ENCODE peak calls at places on chromosomes 1 and 21, in five cellular contexts. A, Q, H, F and G are unnamed samples.

GRCh38 chr1:188058801-188059200 is 1230.1 kb downstream of the PLA2G4A start:
- DNase-seq in A (no peak), F (no peak), H (no peak), Q (no peak), G (no peak)

GRCh38 chr21:46500224-46500861 is 41.7 kb downstream of the DIP2A start:
- DNase-seq in H (peak), A (no peak), F (peak), Q (no peak), G (no peak)

GRCh38 chr1:61227857-61228557 is 145.6 kb downstream of the NFIA start:
- DNase-seq in F (no peak), Q (no peak), A (no peak), H (no peak), G (no peak)

GRCh38 chr1:44720281-44720680 is 10.7 kb downstream of the RNU5D-1 start:
- DNase-seq in H (no peak), Q (no peak), A (no peak), F (no peak), G (no peak)

GRCh38 chr1:205442051-205442721 is 13.7 kb downstream of the BLACAT1 start:
- DNase-seq in Q (no peak), A (no peak), F (no peak), H (no peak), G (no peak)

GRCh38 chr1:215114154-215114933 is 31.8 kb downstream of the KCNK2 start:
- DNase-seq in F (peak), A (no peak), H (no peak), Q (peak), G (peak)

GRCh38 chr1:229003233-229004031 is 267.5 kb upstream of the RAB4A start:
- DNase-seq in F (no peak), H (no peak), Q (no peak), A (no peak), G (no peak)

GRCh38 chr1:37575692-37576091 is 19.0 kb downstream of the DNALI1 start:
- DNase-seq in F (peak), H (no peak), A (no peak), Q (peak), G (no peak)

GRCh38 chr1:28891256-28891655 is 23.1 kb upstream of the EPB41 start:
- DNase-seq in A (no peak), H (no peak), F (no peak), Q (no peak), G (no peak)

GRCh38 chr1:961132-961652 is 808 bp downstream of the KLHL17 start:
- DNase-seq in A (no peak), H (no peak), Q (no peak), F (no peak), G (no peak)

GRCh38 chr1:31924839-31925238 is 13.3 kb downstream of the PTP4A2 start:
- DNase-seq in Q (no peak), H (no peak), F (no peak), A (no peak), G (no peak)

GRCh38 chr1:160864173-160864572 is 1.5 kb upstream of the CD244 start:
- DNase-seq in A (no peak), H (no peak), F (no peak), Q (no peak), G (no peak)

GRCh38 chr1:31954607-31955283 is 16.6 kb upstream of the PTP4A2 start:
- DNase-seq in H (peak), F (peak), Q (peak), A (peak), G (peak)

GRCh38 chr1:97190326-97190725 is 468.7 kb downstream of the PTBP2 start:
- DNase-seq in F (peak), H (no peak), Q (peak), A (no peak), G (no peak)

GRCh38 chr1:193185861-193186714 is at the start of gene B3GALT2:
- DNase-seq in F (peak), A (peak), Q (no peak), H (no peak), G (no peak)

DNA sequence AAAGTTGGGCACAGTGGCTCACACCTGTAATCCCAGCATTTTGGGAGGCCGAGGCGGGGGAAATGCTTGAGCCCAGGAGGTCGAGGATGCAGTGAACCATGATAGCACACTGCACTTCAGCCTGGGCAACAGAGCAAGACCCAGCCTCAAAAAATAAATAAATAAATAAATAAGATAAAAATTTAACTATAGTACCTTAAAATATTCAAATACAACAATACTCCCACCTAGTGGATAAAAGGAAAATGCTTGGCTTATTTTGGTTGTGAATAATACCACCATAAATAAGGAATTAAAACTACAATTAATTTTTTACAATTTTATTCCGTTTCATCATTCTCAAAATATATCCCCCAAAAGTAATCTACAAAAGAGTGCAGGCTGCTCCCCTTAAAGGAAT is 8.1 kb downstream of the PSMG1 start:
- DNase-seq in Q (no peak), F (peak), A (no peak), H (no peak), G (no peak)
- TF ChIP-seq CTCF in Q (peak), F (peak), A (peak), H (peak), G (peak)

DNA sequence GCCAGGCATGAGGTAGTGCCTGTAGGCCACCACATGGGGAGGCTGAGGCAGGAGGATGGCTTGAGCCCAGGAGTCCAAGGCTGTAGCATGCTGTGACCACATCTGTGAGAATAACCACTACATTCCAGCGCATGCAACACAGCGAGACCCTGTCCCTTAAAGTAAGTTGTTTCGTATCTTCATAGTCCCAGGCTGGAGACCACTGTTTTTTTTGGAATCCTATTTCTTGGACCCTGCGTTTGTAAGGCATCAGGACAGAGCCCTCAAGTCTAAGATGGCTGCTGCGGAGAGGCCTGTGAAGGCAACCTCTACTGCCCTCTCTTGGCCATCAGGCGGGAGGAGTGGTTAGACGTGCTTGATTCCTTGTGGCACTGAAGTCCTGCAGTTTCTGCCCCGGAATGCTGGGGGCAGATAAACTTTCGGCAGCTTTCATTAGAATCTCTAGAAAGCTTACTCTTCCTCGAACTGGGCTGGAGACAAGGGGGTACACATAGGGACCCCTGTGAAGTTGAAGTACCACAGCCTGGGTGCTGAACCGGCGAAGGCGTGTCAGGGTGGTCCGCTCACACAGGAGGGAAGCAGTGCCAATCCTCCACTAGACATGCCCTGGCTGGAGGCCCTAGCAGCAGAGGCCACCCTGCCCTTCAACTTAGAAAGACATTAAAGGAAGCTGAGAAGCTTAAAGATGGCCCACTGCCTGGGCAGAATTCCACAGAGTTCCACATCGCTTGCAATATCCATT is 36.6 kb downstream of the RABIF start:
- DNase-seq in Q (no peak), H (peak), A (peak), F (peak), G (no peak)
- TF ChIP-seq CTCF in Q (peak), H (peak), A (peak), F (peak), G (peak)

GRCh38 chr1:23019094-23019850 is at the start of gene KDM1A:
- DNase-seq in Q (peak), F (peak), A (peak), H (peak), G (peak)
- TF ChIP-seq CTCF in Q (peak), F (peak), A (no peak), H (no peak), G (peak)

GRCh38 chr1:81802601-81803422 is 2.1 kb downstream of the ADGRL2 start:
- DNase-seq in Q (no peak), H (no peak), F (peak), A (peak), G (no peak)
- TF ChIP-seq CTCF in Q (peak), H (no peak), F (peak), A (no peak), G (peak)

GRCh38 chr1:246966502-246966901 is 34.8 kb upstream of the AHCTF1 start:
- DNase-seq in Q (no peak), H (no peak), F (no peak), A (no peak), G (no peak)
- TF ChIP-seq CTCF in Q (no peak), H (no peak), F (no peak), A (no peak), G (no peak)

GRCh38 chr1:157978547-157979403 is 14.7 kb upstream of the KIRREL1 start:
- DNase-seq in A (peak), Q (no peak), F (no peak), H (no peak), G (no peak)
- TF ChIP-seq CTCF in A (no peak), Q (peak), F (no peak), H (no peak), G (no peak)

DNA sequence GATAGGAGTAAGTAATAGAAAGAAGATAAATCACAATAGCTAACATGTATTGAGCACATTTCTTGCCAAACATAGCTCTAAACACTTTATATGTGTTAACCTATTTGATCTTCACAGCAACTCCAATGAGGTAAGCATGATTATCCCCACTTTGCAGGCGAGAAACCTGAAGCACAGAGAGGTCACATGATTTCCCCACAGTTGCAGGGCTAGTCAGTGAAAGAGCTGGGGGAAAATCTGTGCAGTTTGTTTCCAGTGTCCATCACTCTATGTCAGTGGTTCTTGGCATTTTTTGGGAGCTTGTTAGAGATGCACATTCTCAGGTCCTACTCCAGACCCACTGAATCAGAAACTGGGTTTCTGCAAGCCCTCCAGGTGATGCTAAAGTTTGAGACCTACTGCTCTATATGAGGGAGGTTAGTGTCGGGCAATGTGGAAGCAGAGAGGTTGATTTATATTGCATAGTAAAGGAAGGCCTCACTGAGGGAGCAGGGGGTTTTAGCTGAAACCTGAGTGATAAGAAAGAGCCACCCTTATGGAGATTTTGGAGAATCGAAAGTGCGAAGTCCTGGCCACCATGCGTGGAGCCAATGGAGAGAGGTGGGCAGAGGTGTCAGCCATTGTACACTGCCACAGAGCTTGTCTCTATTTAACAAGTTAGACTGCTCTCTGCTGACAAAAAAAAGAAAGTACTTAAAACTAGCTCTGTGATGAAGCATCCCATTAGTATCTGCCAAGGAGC is 20.9 kb downstream of the MCOLN3 start:
- DNase-seq in F (peak), A (no peak), Q (no peak), H (no peak), G (peak)
- TF ChIP-seq CTCF in F (peak), A (peak), Q (no peak), H (peak), G (peak)

DNA sequence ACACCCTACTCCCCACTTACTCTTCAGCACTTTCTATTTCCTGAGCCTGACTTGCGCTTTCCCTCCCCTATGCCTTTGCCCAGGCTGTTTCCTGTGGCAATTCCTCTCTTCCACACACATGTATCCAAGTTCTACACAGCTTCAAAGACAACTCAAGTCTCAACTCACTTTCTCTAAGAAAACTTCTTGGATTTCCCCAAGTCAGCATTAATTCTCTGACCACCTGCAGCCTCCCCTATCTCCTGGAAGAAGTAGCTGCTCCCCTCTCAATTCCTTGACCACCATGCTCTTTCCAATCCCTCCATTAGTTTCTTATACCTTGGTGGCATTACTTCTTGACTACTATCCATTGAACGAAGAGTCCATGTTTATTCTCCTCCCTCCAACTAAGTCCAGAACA is 42.8 kb downstream of the NMNAT2 start:
- DNase-seq in H (no peak), F (no peak), A (no peak), Q (no peak), G (no peak)
- TF ChIP-seq CTCF in H (no peak), F (no peak), A (no peak), Q (no peak), G (no peak)

GRCh38 chr1:94039871-94040569 is 80.9 kb downstream of the ABCA4 start:
- DNase-seq in A (no peak), H (no peak), F (no peak), Q (no peak), G (no peak)
- TF ChIP-seq CTCF in A (no peak), H (no peak), F (no peak), Q (no peak), G (no peak)

GRCh38 chr1:117815926-117816325 is 113.5 kb downstream of the GDAP2 start:
- DNase-seq in Q (no peak), F (no peak), A (no peak), H (no peak), G (no peak)
- TF ChIP-seq CTCF in Q (no peak), F (no peak), A (no peak), H (peak), G (no peak)